ENCODE peak calls at places on chromosomes 13 and 19, in seven cellular contexts. One of them, this sample, is unnamed.

GRCh38 chr13:43204591-43204990 is 181.2 kb downstream of the DNAJC15 start:
- DNase-seq in PC-3: peak; percentile 56
- DNase-seq in left ventricle myocardium inferior: no peak
- DNase-seq in fibroblast of lung: no peak
- DNase-seq in thoracic aorta: no peak
- DNase-seq in brain microvascular endothelial cell: no peak
- DNase-seq in stomach: no peak
- DNase-seq in this sample: no peak

GRCh38 chr13:105450784-105451183 is 1084.7 kb downstream of the EFNB2 start:
- DNase-seq in PC-3: no peak
- DNase-seq in brain microvascular endothelial cell: no peak
- DNase-seq in left ventricle myocardium inferior: no peak
- DNase-seq in fibroblast of lung: no peak
- DNase-seq in thoracic aorta: no peak
- DNase-seq in stomach: no peak
- DNase-seq in this sample: no peak

GRCh38 chr19:12948597-12949362 is 3.1 kb downstream of the RAD23A start:
- DNase-seq in PC-3: no peak
- DNase-seq in thoracic aorta: no peak
- DNase-seq in stomach: no peak
- DNase-seq in left ventricle myocardium inferior: no peak
- DNase-seq in fibroblast of lung: no peak
- DNase-seq in brain microvascular endothelial cell: no peak
- DNase-seq in this sample: no peak

GRCh38 chr13:49063526-49063925 is 87.8 kb downstream of the FNDC3A start:
- DNase-seq in PC-3: peak; percentile 69
- DNase-seq in left ventricle myocardium inferior: no peak
- DNase-seq in fibroblast of lung: peak; percentile 30
- DNase-seq in stomach: no peak
- DNase-seq in brain microvascular endothelial cell: no peak
- DNase-seq in thoracic aorta: no peak
- DNase-seq in this sample: no peak

GRCh38 chr19:19185853-19186728 is 5.9 kb downstream of the BORCS8 start:
- DNase-seq in fibroblast of lung: peak; percentile 18
- DNase-seq in brain microvascular endothelial cell: no peak
- DNase-seq in thoracic aorta: no peak
- DNase-seq in stomach: peak; percentile 37
- DNase-seq in left ventricle myocardium inferior: no peak
- DNase-seq in PC-3: peak; percentile 57
- DNase-seq in this sample: no peak

GRCh38 chr13:73985789-73986188 is 148.4 kb downstream of the KLF12 start:
- DNase-seq in thoracic aorta: no peak
- DNase-seq in fibroblast of lung: no peak
- DNase-seq in stomach: no peak
- DNase-seq in PC-3: no peak
- DNase-seq in left ventricle myocardium inferior: no peak
- DNase-seq in brain microvascular endothelial cell: no peak
- DNase-seq in this sample: no peak

GRCh38 chr13:78608705-78609463 is 5.5 kb upstream of the POU4F1 start:
- DNase-seq in brain microvascular endothelial cell: no peak
- DNase-seq in stomach: no peak
- DNase-seq in fibroblast of lung: no peak
- DNase-seq in thoracic aorta: no peak
- DNase-seq in PC-3: no peak
- DNase-seq in left ventricle myocardium inferior: no peak
- DNase-seq in this sample: peak; percentile 60

GRCh38 chr19:42024622-42025111 is 30.6 kb upstream of the ATP1A3 start:
- DNase-seq in brain microvascular endothelial cell: no peak
- DNase-seq in thoracic aorta: no peak
- DNase-seq in left ventricle myocardium inferior: peak; percentile 76
- DNase-seq in PC-3: no peak
- DNase-seq in fibroblast of lung: peak; percentile 55
- DNase-seq in stomach: no peak
- DNase-seq in this sample: no peak

GRCh38 chr13:74450976-74451375 is 316.8 kb upstream of the KLF12 start:
- DNase-seq in PC-3: no peak
- DNase-seq in left ventricle myocardium inferior: no peak
- DNase-seq in stomach: no peak
- DNase-seq in fibroblast of lung: peak; percentile 35
- DNase-seq in brain microvascular endothelial cell: no peak
- DNase-seq in thoracic aorta: no peak
- DNase-seq in this sample: no peak

GRCh38 chr19:3039641-3040077 is 10.6 kb upstream of the TLE2 start:
- DNase-seq in fibroblast of lung: no peak
- DNase-seq in PC-3: no peak
- DNase-seq in left ventricle myocardium inferior: no peak
- DNase-seq in brain microvascular endothelial cell: no peak
- DNase-seq in thoracic aorta: no peak
- DNase-seq in stomach: no peak
- DNase-seq in this sample: no peak

GRCh38 chr19:3045885-3046603 is 16.3 kb downstream of the TLE5 start:
- DNase-seq in stomach: no peak
- DNase-seq in left ventricle myocardium inferior: no peak
- DNase-seq in fibroblast of lung: no peak
- DNase-seq in PC-3: no peak
- DNase-seq in thoracic aorta: no peak
- DNase-seq in brain microvascular endothelial cell: no peak
- DNase-seq in this sample: no peak

GRCh38 chr19:3041302-3041701 is 12.2 kb upstream of the TLE2 start:
- DNase-seq in stomach: no peak
- DNase-seq in thoracic aorta: no peak
- DNase-seq in left ventricle myocardium inferior: no peak
- DNase-seq in brain microvascular endothelial cell: no peak
- DNase-seq in fibroblast of lung: no peak
- DNase-seq in PC-3: no peak
- DNase-seq in this sample: no peak

GRCh38 chr19:3041756-3042517 is 12.9 kb upstream of the TLE2 start:
- DNase-seq in brain microvascular endothelial cell: no peak
- DNase-seq in fibroblast of lung: no peak
- DNase-seq in stomach: no peak
- DNase-seq in PC-3: no peak
- DNase-seq in thoracic aorta: no peak
- DNase-seq in left ventricle myocardium inferior: no peak
- DNase-seq in this sample: no peak

GRCh38 chr19:3042545-3043267 is 13.6 kb upstream of the TLE2 start:
- DNase-seq in thoracic aorta: no peak
- DNase-seq in stomach: no peak
- DNase-seq in PC-3: no peak
- DNase-seq in left ventricle myocardium inferior: no peak
- DNase-seq in brain microvascular endothelial cell: no peak
- DNase-seq in fibroblast of lung: no peak
- DNase-seq in this sample: no peak
- H3K27ac ChIP-seq in thoracic aorta: no peak overlapping the region
- H3K27ac ChIP-seq in stomach: no peak overlapping the region
- H3K27ac ChIP-seq in PC-3: no peak overlapping the region
- H3K27ac ChIP-seq in left ventricle myocardium inferior: peak overlapping the region; percentile 2
- H3K27ac ChIP-seq in brain microvascular endothelial cell: no peak overlapping the region
- H3K27ac ChIP-seq in fibroblast of lung: no peak overlapping the region
- H3K27ac ChIP-seq in this sample: no peak overlapping the region

DNA sequence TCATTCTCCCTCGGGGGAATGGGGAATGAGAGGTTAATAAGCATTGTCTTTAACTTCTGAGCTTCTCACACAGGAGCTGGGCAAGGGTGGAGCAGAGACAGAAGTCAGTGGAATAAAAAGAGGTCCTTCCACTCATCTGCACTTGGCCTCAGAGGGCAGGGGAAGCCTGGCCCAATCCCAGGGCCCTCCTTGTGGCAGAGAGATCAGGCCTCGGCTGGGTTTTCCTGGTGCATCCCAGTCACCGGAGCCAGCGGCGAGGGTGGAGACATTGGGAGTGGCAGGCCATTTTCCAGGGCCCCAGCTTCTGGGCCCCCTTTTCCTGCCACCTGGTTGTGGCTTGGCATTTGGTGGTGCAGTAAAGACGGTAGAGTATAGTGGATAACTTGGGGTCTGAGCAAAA is 10.7 kb downstream of the CALM3 start:
- DNase-seq in fibroblast of lung: no peak
- DNase-seq in brain microvascular endothelial cell: no peak
- DNase-seq in left ventricle myocardium inferior: peak; percentile 13
- DNase-seq in PC-3: no peak
- DNase-seq in stomach: no peak
- DNase-seq in thoracic aorta: no peak
- DNase-seq in this sample: no peak
- H3K27ac ChIP-seq in fibroblast of lung: no peak overlapping the region
- H3K27ac ChIP-seq in brain microvascular endothelial cell: no peak overlapping the region
- H3K27ac ChIP-seq in left ventricle myocardium inferior: no peak overlapping the region
- H3K27ac ChIP-seq in PC-3: no peak overlapping the region
- H3K27ac ChIP-seq in stomach: no peak overlapping the region
- H3K27ac ChIP-seq in thoracic aorta: no peak overlapping the region
- H3K27ac ChIP-seq in this sample: no peak overlapping the region

GRCh38 chr13:48029859-48030258 is 7.7 kb upstream of the NUDT15 start:
- DNase-seq in left ventricle myocardium inferior: no peak
- DNase-seq in fibroblast of lung: no peak
- DNase-seq in brain microvascular endothelial cell: no peak
- DNase-seq in PC-3: no peak
- DNase-seq in stomach: no peak
- DNase-seq in thoracic aorta: no peak
- DNase-seq in this sample: no peak
- H3K27ac ChIP-seq in left ventricle myocardium inferior: no peak overlapping the region
- H3K27ac ChIP-seq in fibroblast of lung: no peak overlapping the region
- H3K27ac ChIP-seq in brain microvascular endothelial cell: no peak overlapping the region
- H3K27ac ChIP-seq in PC-3: no peak overlapping the region
- H3K27ac ChIP-seq in stomach: no peak overlapping the region
- H3K27ac ChIP-seq in thoracic aorta: no peak overlapping the region
- H3K27ac ChIP-seq in this sample: no peak overlapping the region

GRCh38 chr19:37506387-37507166 is at the start of gene ZNF793:
- DNase-seq in stomach: peak; percentile 75
- DNase-seq in left ventricle myocardium inferior: peak; percentile 85
- DNase-seq in PC-3: no peak
- DNase-seq in fibroblast of lung: peak; percentile 89
- DNase-seq in thoracic aorta: peak; percentile 45
- DNase-seq in brain microvascular endothelial cell: peak; percentile 69
- DNase-seq in this sample: peak; percentile 81

GRCh38 chr19:37511821-37512220 is 5.1 kb downstream of the ZNF793 start:
- DNase-seq in thoracic aorta: no peak
- DNase-seq in brain microvascular endothelial cell: no peak
- DNase-seq in PC-3: no peak
- DNase-seq in left ventricle myocardium inferior: no peak
- DNase-seq in stomach: no peak
- DNase-seq in fibroblast of lung: no peak
- DNase-seq in this sample: no peak

GRCh38 chr19:37507167-37507464 is 377 bp downstream of the ZNF793 start:
- DNase-seq in left ventricle myocardium inferior: no peak
- DNase-seq in brain microvascular endothelial cell: no peak
- DNase-seq in thoracic aorta: no peak
- DNase-seq in stomach: no peak
- DNase-seq in PC-3: no peak
- DNase-seq in fibroblast of lung: no peak
- DNase-seq in this sample: no peak

GRCh38 chr19:37511186-37511585 is 4.4 kb downstream of the ZNF793 start:
- DNase-seq in brain microvascular endothelial cell: no peak
- DNase-seq in thoracic aorta: no peak
- DNase-seq in PC-3: no peak
- DNase-seq in stomach: no peak
- DNase-seq in fibroblast of lung: no peak
- DNase-seq in left ventricle myocardium inferior: no peak
- DNase-seq in this sample: no peak

DNA sequence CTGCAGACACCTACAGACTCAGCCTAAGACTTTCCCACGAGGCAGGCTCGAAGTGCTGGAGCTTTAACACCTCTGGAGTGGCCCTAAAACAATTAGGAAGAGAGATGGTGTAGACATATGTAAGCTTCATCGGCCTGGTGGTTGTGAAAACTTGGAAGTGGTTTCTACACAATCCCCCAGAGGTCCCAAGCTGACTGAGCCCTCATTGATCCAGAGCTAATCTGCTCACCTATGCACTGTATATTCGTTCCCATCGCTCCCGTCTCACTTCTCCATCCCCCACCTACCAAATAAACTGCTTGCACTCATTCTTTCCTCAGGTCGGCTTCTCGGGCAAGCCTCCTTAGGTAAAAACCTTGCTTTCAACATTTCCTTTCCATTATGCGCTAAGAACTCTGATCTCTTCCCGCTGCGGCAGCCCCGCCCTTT is 767 bp upstream of the ZNF793 start:
- DNase-seq in thoracic aorta: no peak
- DNase-seq in left ventricle myocardium inferior: no peak
- DNase-seq in PC-3: no peak
- DNase-seq in fibroblast of lung: no peak
- DNase-seq in brain microvascular endothelial cell: no peak
- DNase-seq in stomach: no peak
- DNase-seq in this sample: no peak
- H3K27ac ChIP-seq in thoracic aorta: peak overlapping the region; percentile 82
- H3K27ac ChIP-seq in left ventricle myocardium inferior: peak overlapping the region; percentile 92
- H3K27ac ChIP-seq in PC-3: no peak overlapping the region
- H3K27ac ChIP-seq in fibroblast of lung: peak overlapping the region; percentile 82
- H3K27ac ChIP-seq in brain microvascular endothelial cell: peak overlapping the region; percentile 36
- H3K27ac ChIP-seq in stomach: peak overlapping the region; percentile 88
- H3K27ac ChIP-seq in this sample: peak overlapping the region; percentile 89

GRCh38 chr19:2087621-2088100 is 8.5 kb downstream of the MOB3A start:
- DNase-seq in fibroblast of lung: no peak
- DNase-seq in brain microvascular endothelial cell: no peak
- DNase-seq in thoracic aorta: no peak
- DNase-seq in left ventricle myocardium inferior: no peak
- DNase-seq in PC-3: no peak
- DNase-seq in stomach: no peak
- DNase-seq in this sample: no peak
- H3K27ac ChIP-seq in fibroblast of lung: no peak overlapping the region
- H3K27ac ChIP-seq in brain microvascular endothelial cell: no peak overlapping the region
- H3K27ac ChIP-seq in thoracic aorta: no peak overlapping the region
- H3K27ac ChIP-seq in left ventricle myocardium inferior: peak overlapping the region; percentile 9
- H3K27ac ChIP-seq in PC-3: no peak overlapping the region
- H3K27ac ChIP-seq in stomach: peak overlapping the region; percentile 100
- H3K27ac ChIP-seq in this sample: no peak overlapping the region

DNA sequence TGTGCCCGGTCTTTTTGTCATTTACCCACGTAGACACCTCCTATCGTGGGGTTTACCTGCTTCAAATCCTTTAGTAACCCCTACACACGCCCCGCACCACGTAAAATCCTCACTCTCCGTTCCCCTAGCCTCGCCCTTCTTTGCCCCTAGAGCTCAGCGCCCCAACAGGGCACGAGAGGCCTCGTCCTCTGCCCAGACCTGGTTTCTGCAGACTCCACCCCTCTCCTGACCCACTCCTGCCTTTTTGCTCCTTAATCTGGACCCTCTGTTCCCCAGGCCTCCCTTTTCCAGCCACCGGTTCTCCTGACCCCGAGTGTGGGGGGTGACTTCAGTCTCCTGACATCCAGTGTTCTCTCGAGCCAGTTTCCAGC is 427 bp downstream of the ZNF528 start:
- DNase-seq in brain microvascular endothelial cell: peak; percentile 3
- DNase-seq in fibroblast of lung: peak; percentile 11
- DNase-seq in thoracic aorta: no peak
- DNase-seq in PC-3: no peak
- DNase-seq in left ventricle myocardium inferior: no peak
- DNase-seq in stomach: no peak
- DNase-seq in this sample: no peak
- H3K27ac ChIP-seq in brain microvascular endothelial cell: peak overlapping the region; percentile 68
- H3K27ac ChIP-seq in fibroblast of lung: peak overlapping the region; percentile 70
- H3K27ac ChIP-seq in thoracic aorta: peak overlapping the region; percentile 64
- H3K27ac ChIP-seq in PC-3: peak overlapping the region; percentile 6
- H3K27ac ChIP-seq in left ventricle myocardium inferior: peak overlapping the region; percentile 84
- H3K27ac ChIP-seq in stomach: peak overlapping the region; percentile 83
- H3K27ac ChIP-seq in this sample: peak overlapping the region; percentile 26

GRCh38 chr13:32159147-32159869 is 127.7 kb downstream of the FRY start:
- DNase-seq in PC-3: no peak
- DNase-seq in left ventricle myocardium inferior: no peak
- DNase-seq in thoracic aorta: no peak
- DNase-seq in brain microvascular endothelial cell: no peak
- DNase-seq in stomach: no peak
- DNase-seq in fibroblast of lung: no peak
- DNase-seq in this sample: no peak
- H3K27ac ChIP-seq in PC-3: no peak overlapping the region
- H3K27ac ChIP-seq in left ventricle myocardium inferior: peak overlapping the region; percentile 84
- H3K27ac ChIP-seq in thoracic aorta: peak overlapping the region; percentile 71
- H3K27ac ChIP-seq in brain microvascular endothelial cell: no peak overlapping the region
- H3K27ac ChIP-seq in stomach: no peak overlapping the region
- H3K27ac ChIP-seq in fibroblast of lung: no peak overlapping the region
- H3K27ac ChIP-seq in this sample: no peak overlapping the region

GRCh38 chr13:97249093-97249787 is 27.1 kb downstream of the MBNL2 start:
- DNase-seq in stomach: no peak
- DNase-seq in brain microvascular endothelial cell: no peak
- DNase-seq in thoracic aorta: no peak
- DNase-seq in fibroblast of lung: no peak
- DNase-seq in left ventricle myocardium inferior: no peak
- DNase-seq in PC-3: no peak
- DNase-seq in this sample: no peak
- H3K27ac ChIP-seq in stomach: peak overlapping the region; percentile 67
- H3K27ac ChIP-seq in brain microvascular endothelial cell: peak overlapping the region; percentile 25
- H3K27ac ChIP-seq in thoracic aorta: peak overlapping the region; percentile 64
- H3K27ac ChIP-seq in fibroblast of lung: peak overlapping the region; percentile 42
- H3K27ac ChIP-seq in left ventricle myocardium inferior: peak overlapping the region; percentile 85
- H3K27ac ChIP-seq in PC-3: no peak overlapping the region
- H3K27ac ChIP-seq in this sample: no peak overlapping the region

This sample was measured in pancreas.